ENCODE peak calls at places on chromosomes 4 and X, in five cellular contexts. B is NCI-H1092 treated with DMSO at 0.1 percent for 48 hours, L is GM12865, O is B cell, Q is endothelial cell. T is an unnamed sample.

GRCh38 chr4:11609751-11610150 is 181.1 kb upstream of the HS3ST1 start:
- DNase-seq in B (no peak), L (no peak), O (no peak), Q (no peak), T (no peak)

GRCh38 chr4:70443329-70443728 is 28.7 kb upstream of the MUC7 start:
- DNase-seq in B (no peak), L (no peak), O (no peak), Q (no peak), T (no peak)

GRCh38 chrX:53685711-53686110 is 808 bp downstream of the HUWE1 start:
- DNase-seq in B (peak), L (peak), O (no peak), Q (no peak), T (no peak)

GRCh38 chrX:13752141-13752540 is 17.6 kb downstream of the OFD1 start:
- DNase-seq in B (no peak), L (no peak), O (no peak), Q (no peak), T (no peak)

GRCh38 chr4:48968814-48969213 is 17.3 kb upstream of the CWH43 start:
- DNase-seq in B (no peak), L (no peak), O (no peak), Q (no peak), T (no peak)

GRCh38 chr4:117137143-117137542 is 51.8 kb upstream of the TRAM1L1 start:
- DNase-seq in B (no peak), L (no peak), O (no peak), Q (no peak), T (no peak)

GRCh38 chr4:8164687-8165086 is 6.1 kb upstream of the ABLIM2 start:
- DNase-seq in B (no peak), L (no peak), O (no peak), Q (no peak), T (no peak)

GRCh38 chrX:48071064-48071985 is at the start of gene ZNF630:
- DNase-seq in B (peak), L (peak), O (peak), Q (peak), T (no peak)

GRCh38 chr4:94332983-94333590 is 9.5 kb downstream of the HPGDS start:
- DNase-seq in B (no peak), L (no peak), O (no peak), Q (no peak), T (no peak)

GRCh38 chrX:123745511-123745910 is 12.7 kb upstream of the THOC2 start:
- DNase-seq in B (no peak), L (no peak), O (no peak), Q (no peak), T (no peak)

GRCh38 chr4:801436-802124 is 24.3 kb downstream of the CPLX1 start:
- DNase-seq in B (no peak), L (no peak), O (no peak), Q (no peak), T (no peak)

GRCh38 chr4:38509551-38509950 is 154.4 kb upstream of the KLF3 start:
- DNase-seq in B (no peak), L (peak), O (no peak), Q (no peak), T (no peak)

GRCh38 chrX:155334486-155335316 is at the start of gene CLIC2:
- DNase-seq in B (peak), L (peak), O (no peak), Q (no peak), T (peak)

GRCh38 chr4:182923796-182924365 is 6.7 kb upstream of the DCTD start:
- DNase-seq in B (no peak), L (no peak), O (no peak), Q (no peak), T (no peak)

GRCh38 chr4:69054578-69055200 is 41.6 kb upstream of the UGT2B7 start:
- DNase-seq in B (no peak), L (peak), O (no peak), Q (no peak), T (no peak)

GRCh38 chr4:25863906-25864418 is 1.2 kb upstream of the SEL1L3 start:
- DNase-seq in B (no peak), L (no peak), O (no peak), Q (peak), T (no peak)

GRCh38 chr4:108008721-108009120 is 19.0 kb downstream of the HADH start:
- DNase-seq in B (no peak), L (no peak), O (no peak), Q (no peak), T (no peak)

GRCh38 chrX:33831211-33831610 is 300.9 kb downstream of the FAM47A start:
- DNase-seq in B (no peak), L (no peak), O (no peak), Q (no peak), T (no peak)

GRCh38 chr4:165826166-165826565 is 46.9 kb upstream of the TLL1 start:
- DNase-seq in B (no peak), L (no peak), O (no peak), Q (no peak), T (no peak)

GRCh38 chr4:105909699-105910340 is 14.5 kb downstream of the NPNT start:
- DNase-seq in B (no peak), L (no peak), O (no peak), Q (no peak), T (no peak)

GRCh38 chr4:1547863-1548637 is 136.1 kb downstream of the FAM53A start:
- DNase-seq in B (no peak), L (no peak), O (no peak), Q (no peak), T (no peak)

GRCh38 chrX:106619797-106620196 is 8.0 kb downstream of the RADX start:
- DNase-seq in B (peak), L (peak), O (no peak), Q (no peak), T (no peak)

GRCh38 chr4:15186826-15187225 is 184.5 kb downstream of the CPEB2 start:
- DNase-seq in B (no peak), L (no peak), O (no peak), Q (no peak), T (no peak)

GRCh38 chr4:74120086-74120485 is 21.1 kb upstream of the CXCL2 start:
- DNase-seq in B (no peak), L (no peak), O (no peak), Q (no peak), T (no peak)

GRCh38 chr4:40842318-40842717 is 92.6 kb downstream of the NSUN7 start:
- DNase-seq in B (peak), L (no peak), O (no peak), Q (no peak), T (no peak)

GRCh38 chr4:143399113-143399949 is 62.7 kb downstream of the GAB1 start:
- DNase-seq in B (peak), L (peak), O (no peak), Q (no peak), T (no peak)

GRCh38 chrX:135421537-135421931 is 210 bp upstream of the SMIM10L2A start:
- DNase-seq in B (peak), L (peak), O (peak), Q (peak), T (peak)

GRCh38 chr4:138311771-138312535 is 69.8 kb upstream of the SLC7A11 start:
- DNase-seq in B (no peak), L (no peak), O (no peak), Q (no peak), T (no peak)

GRCh38 chr4:54687887-54688841 is 30.4 kb downstream of the KIT start:
- DNase-seq in B (no peak), L (peak), O (peak), Q (no peak), T (no peak)

GRCh38 chr4:144872508-144873293 is 225.3 kb downstream of the ANAPC10 start:
- DNase-seq in B (no peak), L (no peak), O (no peak), Q (no peak), T (no peak)

GRCh38 chr4:31130930-31131329 is 410.8 kb downstream of the PCDH7 start:
- DNase-seq in B (no peak), L (no peak), O (no peak), Q (no peak), T (no peak)

GRCh38 chr4:90443231-90443630 is 316.0 kb downstream of the CCSER1 start:
- DNase-seq in B (no peak), L (no peak), O (no peak), Q (no peak), T (no peak)

GRCh38 chrX:150984164-150984824 is 1.2 kb downstream of the HMGB3 start:
- DNase-seq in B (no peak), L (no peak), O (peak), Q (peak), T (no peak)

GRCh38 chr4:158025131-158025530 is 147.7 kb downstream of the GASK1B start:
- DNase-seq in B (no peak), L (no peak), O (no peak), Q (no peak), T (no peak)

GRCh38 chr4:88275949-88276515 is 8.3 kb downstream of the PPM1K start:
- DNase-seq in B (no peak), L (no peak), O (no peak), Q (no peak), T (no peak)